ENCODE peak calls at places on chromosomes 16 and 17, in nine cellular contexts. P, U, C, Y, E, H, Z, L and B are unnamed samples.

GRCh38 chr16:3089717-3090592 is 9.1 kb downstream of the ZSCAN10 start:
- DNase-seq in P (no peak), C (no peak), Y (no peak), U (no peak), E (no peak), H (peak; percentile 56), L (no peak), Z (no peak), B (no peak)

GRCh38 chr17:41547921-41548843 is 20.1 kb upstream of the KRT19 start:
- DNase-seq in C (peak; percentile 96), U (no peak), P (peak; percentile 98), E (peak; percentile 96), Z (peak; percentile 92), H (no peak), Y (peak; percentile 92), L (peak; percentile 66), B (no peak)

GRCh38 chr17:65690626-65691310 is 129.3 kb upstream of the AXIN2 start:
- DNase-seq in E (no peak), L (no peak), C (no peak), Y (no peak), P (no peak), Z (no peak), U (peak; percentile 33), H (no peak), B (peak; percentile 31)

GRCh38 chr17:40111221-40112128 is 10.3 kb upstream of the MSL1 start:
- DNase-seq in Y (peak; percentile 96), Z (no peak), C (peak; percentile 99), U (peak; percentile 88), E (peak; percentile 96), P (no peak), H (peak; percentile 90), L (peak; percentile 93), B (peak; percentile 79)

GRCh38 chr17:80082403-80083135 is 18.8 kb upstream of the GAA start:
- DNase-seq in C (peak; percentile 89), P (no peak), Z (no peak), E (peak; percentile 82), L (peak; percentile 74), H (peak; percentile 64), U (peak; percentile 76), Y (peak; percentile 83), B (peak; percentile 68)

GRCh38 chr16:23965137-23965733 is 129.5 kb downstream of the PRKCB start:
- DNase-seq in E (no peak), L (no peak), Z (no peak), H (no peak), Y (no peak), U (no peak), P (no peak), C (no peak), B (no peak)

GRCh38 chr16:89450537-89450936 is 39.8 kb downstream of the ANKRD11 start:
- DNase-seq in Y (no peak), E (no peak), Z (no peak), U (no peak), H (no peak), L (no peak), C (no peak), P (no peak), B (no peak)

GRCh38 chr16:70686376-70687171 is 721 bp upstream of the MTSS2 start:
- DNase-seq in L (no peak), C (no peak), P (no peak), Z (no peak), U (no peak), H (no peak), Y (no peak), E (no peak), B (no peak)

GRCh38 chr17:76309461-76309860 is 1.4 kb upstream of the QRICH2 start:
- DNase-seq in U (no peak), Y (no peak), E (no peak), Z (no peak), H (no peak), P (no peak), L (no peak), C (no peak), B (no peak)

GRCh38 chr17:31435581-31435980 is 44.1 kb downstream of the RAB11FIP4 start:
- DNase-seq in H (no peak), Z (no peak), Y (no peak), U (no peak), L (no peak), E (no peak), C (no peak), P (no peak), B (no peak)

GRCh38 chr17:46788300-46788699 is 30.2 kb downstream of the WNT3 start:
- DNase-seq in L (no peak), Z (no peak), U (no peak), Y (no peak), C (no peak), P (no peak), E (no peak), H (no peak), B (no peak)

DNA sequence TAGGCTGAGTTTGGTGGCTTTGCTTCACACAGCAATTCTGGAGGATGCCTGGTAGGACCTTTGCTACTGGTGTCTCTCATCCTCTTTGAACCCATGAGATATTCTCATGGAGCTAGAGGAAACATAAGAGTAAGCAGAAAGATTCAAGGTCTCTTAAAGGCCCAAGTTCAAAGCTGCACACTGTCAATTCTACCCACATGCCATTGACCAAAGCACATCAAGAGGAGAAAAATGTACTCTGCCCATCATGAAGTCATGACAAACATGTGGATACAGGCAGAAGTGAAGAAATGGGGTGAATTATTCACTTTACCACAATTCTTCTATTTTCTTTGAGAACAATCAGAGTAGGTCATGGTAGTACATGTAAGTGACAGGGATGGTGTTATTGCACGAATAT is 13.1 kb downstream of the SKA2 start:
- DNase-seq in Z (no peak), E (no peak), U (no peak), L (no peak), P (no peak), H (no peak), Y (no peak), C (no peak), B (no peak)
- H3K4me3 ChIP-seq in Z (no peak overlapping the region), E (no peak overlapping the region), U (no peak overlapping the region), L (no peak overlapping the region), P (no peak overlapping the region), H (no peak overlapping the region), Y (no peak overlapping the region), C (no peak overlapping the region), B (no peak overlapping the region)

GRCh38 chr16:47646914-47647313 is 185.8 kb downstream of the PHKB start:
- DNase-seq in Z (no peak), L (no peak), E (no peak), H (no peak), P (no peak), Y (no peak), U (no peak), C (no peak), B (no peak)
- H3K4me3 ChIP-seq in Z (no peak overlapping the region), L (no peak overlapping the region), E (no peak overlapping the region), H (no peak overlapping the region), P (no peak overlapping the region), Y (no peak overlapping the region), U (no peak overlapping the region), C (no peak overlapping the region), B (no peak overlapping the region)

GRCh38 chr16:86680661-86681439 is 102.5 kb downstream of the FOXL1 start:
- DNase-seq in Z (no peak), Y (peak; percentile 71), U (no peak), E (peak; percentile 80), P (no peak), L (no peak), C (no peak), H (no peak), B (no peak)
- H3K4me3 ChIP-seq in Z (no peak overlapping the region), Y (peak overlapping the region; percentile 57), U (no peak overlapping the region), E (no peak overlapping the region), P (no peak overlapping the region), L (no peak overlapping the region), C (no peak overlapping the region), H (no peak overlapping the region), B (no peak overlapping the region)

GRCh38 chr17:79023180-79023705 is 726 bp upstream of the C1QTNF1 start:
- DNase-seq in U (no peak), Y (peak; percentile 73), E (no peak), Z (no peak), H (peak; percentile 33), L (no peak), C (no peak), P (no peak), B (no peak)

GRCh38 chr17:79024901-79025737 is 1.1 kb downstream of the C1QTNF1 start:
- DNase-seq in L (no peak), H (peak; percentile 66), U (no peak), Y (peak; percentile 75), E (peak; percentile 50), C (no peak), Z (no peak), P (no peak), B (no peak)

GRCh38 chr17:79022507-79022991 is 1.4 kb upstream of the C1QTNF1 start:
- DNase-seq in C (no peak), E (peak; percentile 47), H (peak; percentile 70), P (no peak), U (no peak), Y (peak; percentile 90), Z (no peak), L (peak; percentile 94), B (no peak)

GRCh38 chr17:79026345-79027273 is 2.6 kb downstream of the C1QTNF1 start:
- DNase-seq in H (peak; percentile 76), E (peak; percentile 83), U (no peak), C (peak; percentile 86), L (no peak), Z (no peak), P (no peak), Y (peak; percentile 72), B (no peak)

DNA sequence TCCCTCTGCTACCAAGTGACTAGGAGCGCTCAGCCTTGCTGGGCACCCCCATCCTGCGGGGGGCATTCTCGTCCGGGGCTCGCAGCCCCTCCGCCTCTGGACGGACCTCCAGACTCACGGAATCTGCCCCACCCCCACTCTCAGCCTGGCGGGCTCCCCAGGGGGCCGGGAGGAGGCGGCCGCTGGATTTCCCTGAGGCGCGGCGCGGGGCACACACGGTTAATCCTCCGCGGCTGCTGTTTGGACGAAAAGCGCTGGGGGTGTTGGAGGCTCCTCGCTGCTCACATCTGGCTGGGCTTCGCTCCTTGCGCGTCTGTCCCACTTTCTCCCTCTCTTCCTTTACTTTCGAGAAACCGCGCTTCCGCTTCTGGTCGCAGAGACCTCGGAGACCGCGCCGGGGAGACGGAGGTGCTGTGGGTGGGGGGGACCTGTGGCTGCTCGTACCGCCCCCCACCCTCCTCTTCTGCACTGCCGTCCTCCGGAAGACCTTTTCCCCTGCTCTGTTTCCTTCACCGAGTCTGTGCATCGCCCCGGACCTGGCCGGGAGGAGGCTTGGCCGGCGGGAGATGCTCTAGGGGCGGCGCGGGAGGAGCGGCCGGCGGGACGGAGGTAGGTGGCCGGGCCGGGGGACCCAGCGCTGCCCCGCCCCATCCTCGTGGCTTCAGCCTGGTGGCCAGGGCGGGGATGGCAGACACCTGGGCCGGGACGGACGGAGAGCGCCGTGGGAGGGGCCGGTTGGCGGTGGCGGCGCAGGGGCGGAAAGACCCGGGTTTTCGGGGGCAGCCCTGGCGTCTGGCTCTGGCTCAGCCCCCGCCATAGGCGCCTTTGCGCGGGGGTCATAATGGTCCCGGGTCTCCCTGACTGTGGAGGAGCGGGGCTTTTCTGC is at the start of gene C1QTNF1:
- DNase-seq in C (peak; percentile 96), Z (no peak), H (peak; percentile 78), L (peak; percentile 79), U (peak; percentile 18), Y (peak; percentile 77), E (peak; percentile 55), P (no peak), B (peak; percentile 65)
- H3K4me3 ChIP-seq in C (peak within 1 kb of the TSS; percentile 63), Z (peak within 1 kb of the TSS; percentile 82), H (peak within 1 kb of the TSS; percentile 79), L (peak within 1 kb of the TSS; percentile 64), U (peak within 1 kb of the TSS; percentile 39), Y (peak within 1 kb of the TSS; percentile 93), E (peak within 1 kb of the TSS; percentile 86), P (peak within 1 kb of the TSS; percentile 44), B (peak within 1 kb of the TSS; percentile 53)

GRCh38 chr16:81470796-81471636 is 26.4 kb downstream of the CMIP start:
- DNase-seq in C (no peak), U (no peak), P (no peak), H (no peak), L (no peak), Y (no peak), E (no peak), Z (no peak), B (no peak)
- H3K4me3 ChIP-seq in C (no peak overlapping the region), U (no peak overlapping the region), P (no peak overlapping the region), H (peak overlapping the region; percentile 56), L (no peak overlapping the region), Y (no peak overlapping the region), E (no peak overlapping the region), Z (no peak overlapping the region), B (no peak overlapping the region)